ENCODE peak calls at places on chromosomes 6 and 20, in nine cellular contexts. B is mucosa of descending colon, Z is bronchial epithelial cell, T is left ventricle myocardium inferior, L is tibial artery, P is neural crest cell, G is IMR-90, X is OCI-LY7, Q is cardiac fibroblast. R is an unnamed sample.

GRCh38 chr6:132401120-132401940 is at the start of gene MOXD1:
- DNase-seq in Q (peak), X (no peak), Z (no peak), B (peak), P (peak), L (no peak), G (peak), T (peak), R (peak)

GRCh38 chr20:10919549-10920140 is 245.8 kb upstream of the JAG1 start:
- DNase-seq in L (no peak), G (peak), P (no peak), B (no peak), T (peak), X (no peak), Z (peak), Q (peak), R (peak)

GRCh38 chr6:40308533-40309306 is 278.4 kb downstream of the LRFN2 start:
- DNase-seq in Q (peak), B (peak), X (peak), T (peak), Z (peak), P (peak), L (peak), G (peak), R (peak)

GRCh38 chr6:34284563-34285545 is 36.0 kb upstream of the SMIM29 start:
- DNase-seq in Z (no peak), L (peak), X (peak), T (peak), P (peak), G (peak), Q (peak), B (peak), R (peak)

GRCh38 chr6:33551538-33551937 is 28.5 kb downstream of the BAK1 start:
- DNase-seq in L (no peak), Q (peak), P (no peak), Z (no peak), X (no peak), B (no peak), G (no peak), T (no peak), R (no peak)

GRCh38 chr6:26205161-26205624 is 118.0 kb downstream of the HFE start:
- DNase-seq in L (peak), P (peak), Z (peak), B (peak), G (peak), X (peak), T (peak), Q (peak), R (peak)

GRCh38 chr6:21163110-21163837 is 430.3 kb upstream of the SOX4 start:
- DNase-seq in T (no peak), P (no peak), B (no peak), Z (no peak), Q (peak), X (no peak), G (peak), L (no peak), R (peak)

GRCh38 chr20:44209691-44210421 is 715 bp downstream of the OSER1 start:
- DNase-seq in G (peak), Q (peak), P (no peak), Z (no peak), T (no peak), X (peak), L (no peak), B (no peak), R (peak)

GRCh38 chr6:5930143-5930770 is 76.5 kb downstream of the NRN1 start:
- DNase-seq in L (no peak), Q (no peak), G (no peak), Z (no peak), B (no peak), X (no peak), P (no peak), T (no peak), R (no peak)

GRCh38 chr6:129871220-129871619 is 10.1 kb upstream of the TMEM244 start:
- DNase-seq in G (no peak), Q (no peak), B (no peak), Z (no peak), L (no peak), T (no peak), X (no peak), P (no peak), R (no peak)

GRCh38 chr6:83270971-83271714 is 78.0 kb downstream of the RWDD2A start:
- DNase-seq in P (no peak), T (no peak), Z (peak), Q (peak), G (peak), B (no peak), X (no peak), L (no peak), R (peak)

GRCh38 chr6:156175971-156176421 is 601.2 kb upstream of the ARID1B start:
- DNase-seq in Q (no peak), X (peak), Z (no peak), T (peak), P (no peak), L (no peak), G (no peak), B (no peak), R (no peak)

GRCh38 chr20:14865169-14865568 is 527.8 kb upstream of the FLRT3 start:
- DNase-seq in B (no peak), P (no peak), G (no peak), Z (peak), Q (no peak), T (no peak), X (no peak), L (no peak), R (no peak)

GRCh38 chr20:47535088-47535487 is 33.4 kb downstream of the NCOA3 start:
- DNase-seq in Q (no peak), Z (no peak), T (no peak), B (no peak), X (peak), L (no peak), G (no peak), P (no peak), R (no peak)
- TF ChIP-seq CTCF in Q (no peak), Z (no peak), T (peak), B (no peak), X (peak), L (no peak), G (no peak), P (peak), R (peak)

DNA sequence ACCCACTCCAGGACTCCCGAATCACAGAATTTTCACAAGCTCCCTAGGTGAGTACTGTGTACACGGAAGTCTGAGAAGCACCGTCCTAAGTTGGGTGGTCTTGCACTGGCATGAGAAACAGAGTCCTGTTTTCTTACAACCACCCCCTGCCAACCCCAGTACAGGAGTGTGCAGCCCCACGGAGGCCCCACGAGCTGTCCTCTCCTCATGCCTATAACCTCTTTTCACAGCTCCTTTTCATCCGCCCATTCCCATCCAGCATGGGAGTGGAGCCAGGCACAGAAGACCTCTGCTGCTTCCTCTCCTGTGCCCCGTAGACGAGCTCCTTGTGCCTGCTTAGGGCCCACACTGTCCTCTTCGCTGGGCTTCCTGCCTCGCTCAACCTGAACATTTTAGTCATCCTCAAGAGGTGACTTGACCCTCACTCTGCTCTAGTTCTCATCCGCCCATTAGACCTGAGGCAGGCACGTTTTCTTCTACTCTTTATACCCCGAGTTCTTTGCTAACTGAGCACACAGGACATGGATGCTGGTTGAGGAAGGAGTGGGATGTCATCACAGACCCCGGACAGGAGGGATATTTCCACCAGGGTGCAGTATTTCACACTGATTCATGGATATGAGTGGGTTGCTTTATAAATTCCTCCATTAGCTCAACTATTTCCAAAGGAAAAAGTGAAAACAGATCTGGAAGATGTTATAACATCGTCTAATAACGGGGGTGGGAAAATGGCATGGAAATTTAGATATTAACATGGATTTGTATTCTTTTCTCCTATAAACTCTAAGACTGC is 160.5 kb downstream of the TTLL2 start:
- DNase-seq in B (no peak), G (no peak), Z (no peak), P (no peak), X (no peak), T (no peak), Q (peak), L (no peak), R (no peak)
- TF ChIP-seq CTCF in B (no peak), G (no peak), Z (no peak), P (peak), X (peak), T (peak), Q (peak), L (peak), R (no peak)

GRCh38 chr20:52191436-52192295 is at the start of gene ZFP64:
- DNase-seq in T (peak), B (peak), G (peak), L (peak), X (peak), Z (peak), P (peak), Q (peak), R (peak)

GRCh38 chr20:52193886-52194545 is 2.4 kb upstream of the ZFP64 start:
- DNase-seq in Q (no peak), L (no peak), X (no peak), P (no peak), B (peak), Z (peak), T (no peak), G (no peak), R (no peak)

GRCh38 chr20:52193133-52193532 is 1.6 kb upstream of the ZFP64 start:
- DNase-seq in X (no peak), T (no peak), P (no peak), Q (no peak), Z (no peak), G (no peak), B (no peak), L (no peak), R (no peak)

GRCh38 chr20:52191132-52191435 is 495 bp downstream of the ZFP64 start:
- DNase-seq in Z (peak), Q (no peak), P (no peak), L (no peak), B (no peak), T (no peak), G (peak), X (no peak), R (no peak)

DNA sequence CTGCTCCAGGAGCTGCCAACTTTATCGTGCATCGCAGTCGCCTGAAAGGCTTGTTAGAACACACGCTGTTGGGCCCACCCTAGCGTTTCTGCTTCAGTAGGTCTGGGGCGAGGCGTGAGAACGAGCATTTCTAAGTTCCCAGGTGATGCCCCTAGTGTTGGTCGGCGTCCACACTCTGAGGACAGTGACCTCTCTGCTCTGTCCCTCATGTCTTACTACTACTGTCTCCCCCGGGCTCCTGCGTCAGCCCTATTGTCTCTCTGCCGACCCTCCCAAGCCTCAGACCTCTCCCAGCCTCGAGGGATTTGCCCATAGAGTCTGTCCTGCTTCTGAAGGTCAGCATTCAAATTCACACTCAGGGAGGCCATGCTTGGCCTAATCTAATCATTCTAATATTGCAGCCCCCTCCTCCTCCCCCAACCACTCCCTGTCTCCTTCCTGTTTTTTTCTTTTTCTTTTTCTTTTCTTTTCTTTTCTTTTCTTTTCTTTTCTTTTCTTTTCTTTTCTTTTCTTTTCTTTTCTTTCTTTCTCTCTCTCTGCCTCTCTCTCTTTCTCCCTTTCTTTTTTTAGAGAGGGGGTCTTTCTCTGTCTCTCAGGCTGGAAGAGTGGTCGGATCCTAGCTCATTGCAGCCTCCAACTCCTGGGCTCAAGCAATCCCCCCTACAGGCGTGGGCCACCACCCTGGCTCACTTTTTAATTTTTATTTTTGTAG is 873 bp upstream of the ZFP64 start:
- DNase-seq in Q (no peak), T (peak), X (peak), P (no peak), Z (no peak), B (no peak), G (no peak), L (no peak), R (peak)
- TF ChIP-seq CTCF in Q (peak), T (peak), X (no peak), P (peak), Z (peak), B (peak), G (no peak), L (no peak), R (no peak)

GRCh38 chr20:5315807-5316187 is 957 bp downstream of the PROKR2 start:
- DNase-seq in B (no peak), G (no peak), Q (no peak), T (no peak), Z (no peak), L (no peak), X (no peak), P (no peak), R (no peak)

GRCh38 chr20:5312518-5312917 is 4.2 kb downstream of the PROKR2 start:
- DNase-seq in G (no peak), T (no peak), Z (no peak), B (no peak), L (no peak), X (no peak), P (no peak), Q (no peak), R (no peak)

GRCh38 chr20:5313916-5314315 is 2.8 kb downstream of the PROKR2 start:
- DNase-seq in T (no peak), B (no peak), Z (no peak), X (no peak), Q (no peak), G (no peak), P (no peak), L (no peak), R (no peak)

DNA sequence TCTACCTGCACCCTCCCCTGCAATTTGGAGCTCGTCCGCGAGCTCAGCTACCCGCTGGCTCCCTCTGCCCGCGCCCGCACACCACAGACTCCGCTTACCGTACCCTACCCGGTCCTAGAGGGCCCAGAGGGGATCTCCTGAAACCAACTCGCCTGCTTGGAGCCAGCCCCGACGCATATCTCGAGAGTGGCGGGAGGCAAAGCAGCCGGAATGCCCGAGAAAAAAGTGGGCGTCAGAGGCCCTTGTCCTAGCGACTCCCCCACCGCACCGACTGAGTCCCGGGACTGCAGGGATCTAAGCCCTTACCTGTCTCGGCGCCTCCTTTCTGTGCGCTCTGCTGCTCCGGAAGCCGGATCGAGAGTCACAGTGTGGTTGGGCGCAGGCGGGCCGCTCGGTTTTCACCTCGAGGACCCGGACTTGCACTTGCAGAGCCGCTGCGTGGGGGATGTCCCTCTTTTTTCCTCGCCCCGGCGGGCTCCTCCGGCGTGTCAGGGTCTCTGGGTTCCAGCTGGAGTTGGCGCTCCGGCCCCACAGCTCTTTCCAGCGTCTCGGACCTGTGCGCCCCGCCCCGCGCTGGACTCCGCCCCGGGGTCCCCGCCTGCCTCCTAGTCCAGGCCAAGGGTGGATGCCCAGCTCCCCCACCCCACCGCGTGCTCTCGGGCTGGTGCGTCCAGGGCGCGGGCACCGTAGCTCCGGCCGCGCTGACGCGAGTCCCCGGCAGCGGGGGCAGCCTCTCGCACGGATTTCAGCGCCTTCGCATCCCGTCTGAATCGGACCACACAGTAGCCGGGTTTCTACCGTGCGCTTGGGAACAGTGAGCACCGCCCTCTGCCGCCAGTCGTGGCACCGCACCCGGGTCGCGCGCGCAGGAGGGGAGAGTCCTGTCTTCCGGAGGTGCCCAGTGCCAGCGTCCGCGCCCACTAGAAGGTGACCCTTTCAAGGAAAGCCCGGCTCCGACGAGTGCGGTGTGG is at the start of gene PROKR2:
- DNase-seq in T (no peak), L (no peak), Z (no peak), X (no peak), Q (no peak), P (peak), G (no peak), B (no peak), R (no peak)
- TF ChIP-seq CTCF in T (peak), L (no peak), Z (no peak), X (no peak), Q (no peak), P (peak), G (no peak), B (no peak), R (no peak)

GRCh38 chr6:75693534-75693933 is 55.5 kb upstream of the MYO6 start:
- DNase-seq in Z (no peak), Q (peak), P (no peak), X (no peak), T (no peak), L (no peak), G (peak), B (no peak), R (no peak)
- TF ChIP-seq CTCF in Z (no peak), Q (no peak), P (peak), X (peak), T (no peak), L (peak), G (peak), B (no peak), R (peak)

DNA sequence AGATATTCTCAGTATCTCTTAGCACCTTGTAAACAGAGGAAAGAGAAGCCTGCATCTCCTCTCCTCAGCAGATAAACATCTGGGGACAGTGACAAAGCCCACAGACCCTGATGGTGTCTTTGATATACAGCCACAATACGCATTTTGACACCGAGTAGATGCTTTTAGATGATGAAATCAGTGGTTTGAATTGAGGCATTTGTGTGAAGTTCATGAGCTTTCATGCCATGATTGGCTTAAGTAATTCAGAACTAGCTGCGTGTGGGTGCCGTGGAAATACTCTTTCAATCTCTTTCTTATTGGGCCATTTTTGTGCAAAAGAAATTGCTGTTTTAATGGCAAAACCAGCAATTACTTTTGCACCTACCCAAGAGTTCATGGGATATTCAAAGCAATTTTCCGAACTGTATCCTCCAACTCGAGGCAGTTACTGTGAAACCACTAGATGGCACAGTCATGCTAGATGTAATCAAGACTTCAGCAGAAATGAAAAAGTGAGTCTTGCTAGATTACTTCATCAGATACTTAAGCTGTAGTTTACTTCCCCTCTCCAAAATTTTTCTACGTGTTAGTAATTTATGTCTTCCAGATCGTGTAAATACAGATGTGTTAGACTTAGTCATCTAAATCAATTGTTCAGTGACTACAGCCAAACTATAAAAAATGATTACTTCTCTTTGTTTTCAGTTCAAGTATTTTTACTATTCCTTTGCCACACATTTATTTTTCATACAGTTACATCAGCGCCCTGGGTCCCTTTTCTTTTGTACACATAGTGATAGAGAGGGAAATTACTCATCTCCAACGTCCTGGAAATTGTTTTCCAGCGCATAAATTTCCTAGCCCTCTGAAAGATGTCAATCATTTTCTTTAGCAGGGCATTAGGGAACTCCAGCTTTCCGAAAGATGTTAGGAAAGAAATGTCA is 49.4 kb downstream of the IYD start:
- DNase-seq in P (no peak), B (no peak), T (no peak), G (peak), X (peak), Q (peak), L (no peak), Z (peak), R (peak)
- TF ChIP-seq CTCF in P (peak), B (peak), T (peak), G (peak), X (peak), Q (peak), L (peak), Z (peak), R (peak)